ENCODE peak calls at places on chromosomes 13 and 19, in seven cellular contexts. One of them, this sample, is unnamed.
A peak's percentile ranks its signal among the peaks of the same experiment; 100 is the strongest.

GRCh38 chr19:9431475-9431874 is 3.9 kb downstream of the ZNF266 start:
- DNase-seq in effector memory CD4-positive, alpha-beta T cell: no peak
- DNase-seq in trophoblast cell: peak; percentile 27
- DNase-seq in naive thymus-derived CD4-positive, alpha-beta T cell: no peak
- DNase-seq in hepatocyte: peak; percentile 19
- DNase-seq in body of pancreas: no peak
- DNase-seq in stomach: no peak
- DNase-seq in this sample: no peak

GRCh38 chr19:32318884-32319520 is 26.4 kb upstream of the ZNF507 start:
- DNase-seq in effector memory CD4-positive, alpha-beta T cell: no peak
- DNase-seq in hepatocyte: peak; percentile 39
- DNase-seq in stomach: no peak
- DNase-seq in body of pancreas: peak; percentile 14
- DNase-seq in naive thymus-derived CD4-positive, alpha-beta T cell: no peak
- DNase-seq in trophoblast cell: peak; percentile 91
- DNase-seq in this sample: no peak

GRCh38 chr13:107365466-107366215 is 797.7 kb upstream of the ARGLU1 start:
- DNase-seq in naive thymus-derived CD4-positive, alpha-beta T cell: no peak
- DNase-seq in trophoblast cell: no peak
- DNase-seq in hepatocyte: no peak
- DNase-seq in body of pancreas: no peak
- DNase-seq in stomach: no peak
- DNase-seq in effector memory CD4-positive, alpha-beta T cell: no peak
- DNase-seq in this sample: no peak

GRCh38 chr13:62194371-62194770 is 778.7 kb upstream of the PCDH20 start:
- DNase-seq in stomach: no peak
- DNase-seq in effector memory CD4-positive, alpha-beta T cell: no peak
- DNase-seq in naive thymus-derived CD4-positive, alpha-beta T cell: no peak
- DNase-seq in body of pancreas: no peak
- DNase-seq in hepatocyte: no peak
- DNase-seq in trophoblast cell: peak; percentile 26
- DNase-seq in this sample: no peak

GRCh38 chr19:47582320-47582909 is 9.5 kb upstream of the ZNF541 start:
- DNase-seq in naive thymus-derived CD4-positive, alpha-beta T cell: no peak
- DNase-seq in effector memory CD4-positive, alpha-beta T cell: no peak
- DNase-seq in stomach: no peak
- DNase-seq in trophoblast cell: no peak
- DNase-seq in hepatocyte: no peak
- DNase-seq in body of pancreas: no peak
- DNase-seq in this sample: no peak

GRCh38 chr13:77002590-77003190 is 10.8 kb downstream of the CLN5 start:
- DNase-seq in body of pancreas: no peak
- DNase-seq in hepatocyte: peak; percentile 44
- DNase-seq in trophoblast cell: peak; percentile 73
- DNase-seq in naive thymus-derived CD4-positive, alpha-beta T cell: no peak
- DNase-seq in stomach: no peak
- DNase-seq in effector memory CD4-positive, alpha-beta T cell: no peak
- DNase-seq in this sample: no peak

GRCh38 chr19:49844138-49844740 is 6.7 kb upstream of the PTOV1 start:
- DNase-seq in stomach: no peak
- DNase-seq in trophoblast cell: peak; percentile 48
- DNase-seq in hepatocyte: no peak
- DNase-seq in naive thymus-derived CD4-positive, alpha-beta T cell: no peak
- DNase-seq in body of pancreas: no peak
- DNase-seq in effector memory CD4-positive, alpha-beta T cell: no peak
- DNase-seq in this sample: no peak

GRCh38 chr13:43122706-43123268 is 99.4 kb downstream of the DNAJC15 start:
- DNase-seq in stomach: no peak
- DNase-seq in effector memory CD4-positive, alpha-beta T cell: no peak
- DNase-seq in hepatocyte: no peak
- DNase-seq in body of pancreas: no peak
- DNase-seq in naive thymus-derived CD4-positive, alpha-beta T cell: no peak
- DNase-seq in trophoblast cell: no peak
- DNase-seq in this sample: no peak

GRCh38 chr13:42708391-42708790 is 73.0 kb upstream of the FAM216B start:
- DNase-seq in hepatocyte: no peak
- DNase-seq in body of pancreas: no peak
- DNase-seq in stomach: no peak
- DNase-seq in naive thymus-derived CD4-positive, alpha-beta T cell: no peak
- DNase-seq in trophoblast cell: no peak
- DNase-seq in effector memory CD4-positive, alpha-beta T cell: no peak
- DNase-seq in this sample: no peak

GRCh38 chr19:41956621-41957020 is 2.5 kb downstream of the RABAC1 start:
- DNase-seq in stomach: no peak
- DNase-seq in effector memory CD4-positive, alpha-beta T cell: no peak
- DNase-seq in naive thymus-derived CD4-positive, alpha-beta T cell: no peak
- DNase-seq in body of pancreas: no peak
- DNase-seq in hepatocyte: no peak
- DNase-seq in trophoblast cell: no peak
- DNase-seq in this sample: no peak

DNA sequence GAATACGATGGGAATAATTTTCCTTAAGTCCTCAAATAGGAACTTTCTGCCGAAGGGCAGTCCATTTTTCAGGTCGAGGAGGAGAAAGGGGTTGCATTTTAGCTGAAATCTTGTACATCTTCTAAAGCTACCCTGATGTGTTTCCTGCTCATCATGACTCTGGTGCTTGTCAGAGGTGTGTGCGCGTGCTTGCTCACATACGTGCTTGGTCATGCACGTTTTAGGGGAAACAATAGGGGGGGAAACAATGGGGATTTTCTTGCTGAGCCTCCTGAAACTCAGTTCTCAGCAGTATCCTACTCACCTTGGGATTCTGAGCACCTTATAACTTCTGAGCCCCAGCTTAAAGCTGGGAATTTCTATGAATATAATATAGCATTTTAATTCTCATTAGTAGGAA is 44.7 kb downstream of the TM9SF2 start:
- DNase-seq in trophoblast cell: no peak
- DNase-seq in body of pancreas: no peak
- DNase-seq in stomach: no peak
- DNase-seq in naive thymus-derived CD4-positive, alpha-beta T cell: no peak
- DNase-seq in effector memory CD4-positive, alpha-beta T cell: no peak
- DNase-seq in hepatocyte: no peak
- DNase-seq in this sample: no peak
- H3K36me3 ChIP-seq in trophoblast cell: peaks cover 25% of the 10 kb centered on the region
- H3K36me3 ChIP-seq in body of pancreas: peaks cover 38% of the 10 kb centered on the region
- H3K36me3 ChIP-seq in stomach: peaks cover 93% of the 10 kb centered on the region
- H3K36me3 ChIP-seq in naive thymus-derived CD4-positive, alpha-beta T cell: peaks cover 24% of the 10 kb centered on the region
- H3K36me3 ChIP-seq in effector memory CD4-positive, alpha-beta T cell: peaks cover 32% of the 10 kb centered on the region
- H3K36me3 ChIP-seq in hepatocyte: no peaks in the 10 kb centered on the region
- H3K36me3 ChIP-seq in this sample: peaks cover 28% of the 10 kb centered on the region

GRCh38 chr19:13956365-13956744 is 4.0 kb downstream of the DCAF15 start:
- DNase-seq in naive thymus-derived CD4-positive, alpha-beta T cell: no peak
- DNase-seq in trophoblast cell: no peak
- DNase-seq in effector memory CD4-positive, alpha-beta T cell: no peak
- DNase-seq in stomach: no peak
- DNase-seq in hepatocyte: peak; percentile 2
- DNase-seq in body of pancreas: no peak
- DNase-seq in this sample: no peak
- H3K36me3 ChIP-seq in naive thymus-derived CD4-positive, alpha-beta T cell: no peaks in the 10 kb centered on the region
- H3K36me3 ChIP-seq in trophoblast cell: peaks cover 60% of the 10 kb centered on the region
- H3K36me3 ChIP-seq in effector memory CD4-positive, alpha-beta T cell: peaks cover 60% of the 10 kb centered on the region
- H3K36me3 ChIP-seq in stomach: peaks cover 73% of the 10 kb centered on the region
- H3K36me3 ChIP-seq in hepatocyte: no peaks in the 10 kb centered on the region
- H3K36me3 ChIP-seq in body of pancreas: peaks cover 9% of the 10 kb centered on the region
- H3K36me3 ChIP-seq in this sample: peaks cover 55% of the 10 kb centered on the region

DNA sequence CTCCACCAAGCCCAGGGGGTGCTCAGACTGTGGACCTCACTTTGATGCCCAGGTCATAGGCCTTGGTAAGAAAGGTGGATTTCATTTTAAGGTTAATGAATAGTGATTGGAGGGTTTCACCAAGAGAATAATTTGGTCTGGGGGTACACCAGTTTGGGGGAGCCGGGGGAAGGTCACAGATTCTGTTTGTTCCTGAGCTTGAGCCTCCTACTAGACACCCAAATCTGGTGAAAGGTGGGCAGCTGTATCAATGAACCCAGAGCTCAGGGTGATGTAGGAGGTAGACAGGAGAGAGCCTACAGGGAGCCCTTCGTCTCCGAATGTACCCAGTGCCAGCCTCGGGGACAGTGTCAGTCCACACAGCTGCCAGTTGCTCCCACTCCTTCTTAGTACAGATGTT is 63.7 kb upstream of the ATP12A start:
- DNase-seq in hepatocyte: no peak
- DNase-seq in trophoblast cell: no peak
- DNase-seq in body of pancreas: no peak
- DNase-seq in effector memory CD4-positive, alpha-beta T cell: no peak
- DNase-seq in stomach: no peak
- DNase-seq in naive thymus-derived CD4-positive, alpha-beta T cell: no peak
- DNase-seq in this sample: no peak
- H3K36me3 ChIP-seq in hepatocyte: no peaks in the 10 kb centered on the region
- H3K36me3 ChIP-seq in trophoblast cell: no peaks in the 10 kb centered on the region
- H3K36me3 ChIP-seq in body of pancreas: no peaks in the 10 kb centered on the region
- H3K36me3 ChIP-seq in effector memory CD4-positive, alpha-beta T cell: no peaks in the 10 kb centered on the region
- H3K36me3 ChIP-seq in stomach: no peaks in the 10 kb centered on the region
- H3K36me3 ChIP-seq in naive thymus-derived CD4-positive, alpha-beta T cell: no peaks in the 10 kb centered on the region
- H3K36me3 ChIP-seq in this sample: no peaks in the 10 kb centered on the region

GRCh38 chr13:109568273-109568900 is 218.0 kb downstream of the IRS2 start:
- DNase-seq in naive thymus-derived CD4-positive, alpha-beta T cell: no peak
- DNase-seq in stomach: no peak
- DNase-seq in hepatocyte: peak; percentile 30
- DNase-seq in trophoblast cell: no peak
- DNase-seq in body of pancreas: no peak
- DNase-seq in effector memory CD4-positive, alpha-beta T cell: no peak
- DNase-seq in this sample: no peak

GRCh38 chr13:109567315-109567714 is 219.1 kb downstream of the IRS2 start:
- DNase-seq in effector memory CD4-positive, alpha-beta T cell: no peak
- DNase-seq in stomach: no peak
- DNase-seq in body of pancreas: no peak
- DNase-seq in hepatocyte: no peak
- DNase-seq in trophoblast cell: no peak
- DNase-seq in naive thymus-derived CD4-positive, alpha-beta T cell: no peak
- DNase-seq in this sample: no peak

GRCh38 chr13:109569938-109570711 is 216.3 kb downstream of the IRS2 start:
- DNase-seq in body of pancreas: no peak
- DNase-seq in hepatocyte: no peak
- DNase-seq in trophoblast cell: no peak
- DNase-seq in naive thymus-derived CD4-positive, alpha-beta T cell: peak; percentile 45
- DNase-seq in effector memory CD4-positive, alpha-beta T cell: no peak
- DNase-seq in stomach: peak; percentile 44
- DNase-seq in this sample: no peak

GRCh38 chr13:109565877-109566276 is 220.5 kb downstream of the IRS2 start:
- DNase-seq in trophoblast cell: no peak
- DNase-seq in body of pancreas: no peak
- DNase-seq in hepatocyte: no peak
- DNase-seq in effector memory CD4-positive, alpha-beta T cell: no peak
- DNase-seq in stomach: no peak
- DNase-seq in naive thymus-derived CD4-positive, alpha-beta T cell: no peak
- DNase-seq in this sample: no peak
- H3K36me3 ChIP-seq in trophoblast cell: no peaks in the 10 kb centered on the region
- H3K36me3 ChIP-seq in body of pancreas: no peaks in the 10 kb centered on the region
- H3K36me3 ChIP-seq in hepatocyte: no peaks in the 10 kb centered on the region
- H3K36me3 ChIP-seq in effector memory CD4-positive, alpha-beta T cell: no peaks in the 10 kb centered on the region
- H3K36me3 ChIP-seq in stomach: no peaks in the 10 kb centered on the region
- H3K36me3 ChIP-seq in naive thymus-derived CD4-positive, alpha-beta T cell: no peaks in the 10 kb centered on the region
- H3K36me3 ChIP-seq in this sample: no peaks in the 10 kb centered on the region

DNA sequence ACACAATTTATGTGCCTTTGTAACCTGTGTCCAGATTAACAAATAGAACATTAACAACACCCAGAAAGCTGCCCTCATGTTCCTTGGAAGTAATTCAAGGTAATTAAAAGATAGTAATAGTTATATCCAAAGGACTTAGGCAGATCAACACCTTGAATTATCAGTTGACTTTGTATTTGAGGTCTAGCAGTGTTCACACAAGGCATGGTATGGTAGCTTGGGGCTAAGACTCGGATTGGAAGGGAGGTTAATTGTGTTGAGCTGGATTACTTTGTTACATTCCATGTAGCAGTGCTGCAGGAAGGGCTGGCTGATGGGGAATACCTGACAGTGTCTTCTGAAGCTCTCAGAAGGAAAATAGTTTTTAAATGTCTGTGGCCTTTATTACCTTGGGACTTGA is 16.8 kb downstream of the SLC25A15 start:
- DNase-seq in body of pancreas: no peak
- DNase-seq in effector memory CD4-positive, alpha-beta T cell: no peak
- DNase-seq in naive thymus-derived CD4-positive, alpha-beta T cell: no peak
- DNase-seq in trophoblast cell: no peak
- DNase-seq in hepatocyte: no peak
- DNase-seq in stomach: no peak
- DNase-seq in this sample: no peak
- H3K36me3 ChIP-seq in body of pancreas: peaks cover 8% of the 10 kb centered on the region
- H3K36me3 ChIP-seq in effector memory CD4-positive, alpha-beta T cell: peaks cover 35% of the 10 kb centered on the region
- H3K36me3 ChIP-seq in naive thymus-derived CD4-positive, alpha-beta T cell: no peaks in the 10 kb centered on the region
- H3K36me3 ChIP-seq in trophoblast cell: peaks cover 6% of the 10 kb centered on the region
- H3K36me3 ChIP-seq in hepatocyte: no peaks in the 10 kb centered on the region
- H3K36me3 ChIP-seq in stomach: peaks cover 68% of the 10 kb centered on the region
- H3K36me3 ChIP-seq in this sample: peaks cover 19% of the 10 kb centered on the region